ENCODE peak calls at places on chromosomes 13 and 19, in ten cellular contexts. One of them, this sample, is unnamed. For H3K36me3, the result is how much of the 10 kb centered on the place peaks cover.

GRCh38 chr19:12880551-12881171 is 588 bp downstream of the DNASE2 start:
- DNase-seq in GM06990: no peak
- DNase-seq in MM.1S: peak
- DNase-seq in transverse colon: no peak
- DNase-seq in brain microvascular endothelial cell: peak
- DNase-seq in tibial artery: peak
- DNase-seq in cardiac muscle cell: peak
- DNase-seq in BE2C: peak
- DNase-seq in HCT116: no peak
- DNase-seq in HepG2: no peak
- DNase-seq in this sample: peak

GRCh38 chr13:67100723-67101122 is 129.4 kb downstream of the PCDH9 start:
- DNase-seq in GM06990: no peak
- DNase-seq in BE2C: no peak
- DNase-seq in HepG2: no peak
- DNase-seq in MM.1S: no peak
- DNase-seq in brain microvascular endothelial cell: no peak
- DNase-seq in cardiac muscle cell: no peak
- DNase-seq in HCT116: no peak
- DNase-seq in tibial artery: no peak
- DNase-seq in transverse colon: no peak
- DNase-seq in this sample: no peak

GRCh38 chr13:74641586-74641985 is 507.4 kb upstream of the KLF12 start:
- DNase-seq in brain microvascular endothelial cell: peak
- DNase-seq in BE2C: peak
- DNase-seq in transverse colon: no peak
- DNase-seq in MM.1S: no peak
- DNase-seq in cardiac muscle cell: no peak
- DNase-seq in tibial artery: no peak
- DNase-seq in GM06990: no peak
- DNase-seq in HCT116: no peak
- DNase-seq in HepG2: no peak
- DNase-seq in this sample: no peak

GRCh38 chr13:103948477-103948876 is 882.3 kb upstream of the SLC10A2 start:
- DNase-seq in cardiac muscle cell: no peak
- DNase-seq in MM.1S: no peak
- DNase-seq in tibial artery: no peak
- DNase-seq in HCT116: no peak
- DNase-seq in GM06990: no peak
- DNase-seq in HepG2: no peak
- DNase-seq in BE2C: no peak
- DNase-seq in brain microvascular endothelial cell: peak
- DNase-seq in transverse colon: no peak
- DNase-seq in this sample: no peak

GRCh38 chr19:2967972-2968371 is 9.4 kb upstream of the TLE6 start:
- DNase-seq in cardiac muscle cell: no peak
- DNase-seq in tibial artery: no peak
- DNase-seq in BE2C: no peak
- DNase-seq in GM06990: no peak
- DNase-seq in brain microvascular endothelial cell: no peak
- DNase-seq in transverse colon: no peak
- DNase-seq in HepG2: no peak
- DNase-seq in MM.1S: no peak
- DNase-seq in HCT116: no peak
- DNase-seq in this sample: no peak

GRCh38 chr13:71464673-71465072 is 402.3 kb downstream of the DACH1 start:
- DNase-seq in brain microvascular endothelial cell: no peak
- DNase-seq in BE2C: no peak
- DNase-seq in GM06990: no peak
- DNase-seq in cardiac muscle cell: no peak
- DNase-seq in HCT116: no peak
- DNase-seq in MM.1S: no peak
- DNase-seq in transverse colon: no peak
- DNase-seq in HepG2: no peak
- DNase-seq in tibial artery: no peak
- DNase-seq in this sample: no peak

GRCh38 chr13:98173431-98173921 is 3.6 kb downstream of the RNF113B start:
- DNase-seq in tibial artery: peak
- DNase-seq in GM06990: no peak
- DNase-seq in cardiac muscle cell: no peak
- DNase-seq in brain microvascular endothelial cell: peak
- DNase-seq in BE2C: no peak
- DNase-seq in MM.1S: no peak
- DNase-seq in transverse colon: peak
- DNase-seq in HepG2: peak
- DNase-seq in HCT116: peak
- DNase-seq in this sample: no peak

GRCh38 chr19:39599116-39599515 is 3.2 kb upstream of the LGALS13 start:
- DNase-seq in BE2C: no peak
- DNase-seq in tibial artery: no peak
- DNase-seq in HCT116: no peak
- DNase-seq in HepG2: peak
- DNase-seq in MM.1S: peak
- DNase-seq in transverse colon: no peak
- DNase-seq in GM06990: no peak
- DNase-seq in cardiac muscle cell: peak
- DNase-seq in brain microvascular endothelial cell: peak
- DNase-seq in this sample: no peak

GRCh38 chr19:46860846-46861690 is at the start of gene ARHGAP35:
- DNase-seq in tibial artery: no peak
- DNase-seq in HepG2: no peak
- DNase-seq in HCT116: no peak
- DNase-seq in MM.1S: peak
- DNase-seq in BE2C: no peak
- DNase-seq in cardiac muscle cell: no peak
- DNase-seq in brain microvascular endothelial cell: no peak
- DNase-seq in transverse colon: peak
- DNase-seq in GM06990: no peak
- DNase-seq in this sample: peak

GRCh38 chr13:111183959-111184684 is 69.0 kb downstream of the ARHGEF7 start:
- DNase-seq in HepG2: no peak
- DNase-seq in brain microvascular endothelial cell: no peak
- DNase-seq in MM.1S: no peak
- DNase-seq in HCT116: no peak
- DNase-seq in cardiac muscle cell: no peak
- DNase-seq in tibial artery: no peak
- DNase-seq in GM06990: no peak
- DNase-seq in transverse colon: no peak
- DNase-seq in BE2C: no peak
- DNase-seq in this sample: no peak

GRCh38 chr19:5143471-5144411 is 174.8 kb downstream of the KDM4B start:
- DNase-seq in brain microvascular endothelial cell: no peak
- DNase-seq in GM06990: peak
- DNase-seq in tibial artery: no peak
- DNase-seq in MM.1S: no peak
- DNase-seq in HCT116: no peak
- DNase-seq in BE2C: peak
- DNase-seq in HepG2: no peak
- DNase-seq in transverse colon: no peak
- DNase-seq in cardiac muscle cell: no peak
- DNase-seq in this sample: no peak

GRCh38 chr13:54536112-54536511 is 1507.5 kb downstream of the OLFM4 start:
- DNase-seq in brain microvascular endothelial cell: no peak
- DNase-seq in HepG2: no peak
- DNase-seq in BE2C: no peak
- DNase-seq in GM06990: no peak
- DNase-seq in tibial artery: no peak
- DNase-seq in cardiac muscle cell: peak
- DNase-seq in transverse colon: no peak
- DNase-seq in HCT116: no peak
- DNase-seq in MM.1S: no peak
- DNase-seq in this sample: no peak

GRCh38 chr19:29188289-29188688 is 24.7 kb downstream of the UQCRFS1 start:
- DNase-seq in HepG2: no peak
- DNase-seq in cardiac muscle cell: no peak
- DNase-seq in BE2C: no peak
- DNase-seq in HCT116: no peak
- DNase-seq in GM06990: no peak
- DNase-seq in MM.1S: no peak
- DNase-seq in tibial artery: no peak
- DNase-seq in brain microvascular endothelial cell: no peak
- DNase-seq in transverse colon: no peak
- DNase-seq in this sample: no peak

GRCh38 chr19:3708207-3708931 is at the start of gene TJP3:
- DNase-seq in BE2C: no peak
- DNase-seq in tibial artery: no peak
- DNase-seq in transverse colon: peak
- DNase-seq in cardiac muscle cell: no peak
- DNase-seq in GM06990: no peak
- DNase-seq in HCT116: peak
- DNase-seq in MM.1S: peak
- DNase-seq in HepG2: peak
- DNase-seq in brain microvascular endothelial cell: no peak
- DNase-seq in this sample: peak

GRCh38 chr13:48731957-48732569 is 78.3 kb downstream of the CYSLTR2 start:
- DNase-seq in brain microvascular endothelial cell: no peak
- DNase-seq in GM06990: peak
- DNase-seq in HCT116: peak
- DNase-seq in cardiac muscle cell: peak
- DNase-seq in tibial artery: no peak
- DNase-seq in transverse colon: peak
- DNase-seq in HepG2: peak
- DNase-seq in MM.1S: peak
- DNase-seq in BE2C: peak
- DNase-seq in this sample: peak

GRCh38 chr13:91739751-91740150 is 341.3 kb downstream of the GPC5 start:
- DNase-seq in HepG2: no peak
- DNase-seq in GM06990: no peak
- DNase-seq in MM.1S: no peak
- DNase-seq in cardiac muscle cell: no peak
- DNase-seq in tibial artery: no peak
- DNase-seq in transverse colon: no peak
- DNase-seq in brain microvascular endothelial cell: no peak
- DNase-seq in BE2C: no peak
- DNase-seq in HCT116: no peak
- DNase-seq in this sample: no peak
- TF ChIP-seq CTCF in HepG2: peak
- TF ChIP-seq CTCF in GM06990: no peak
- TF ChIP-seq CTCF in MM.1S: no peak
- TF ChIP-seq CTCF in cardiac muscle cell: no peak
- TF ChIP-seq CTCF in tibial artery: no peak
- TF ChIP-seq CTCF in transverse colon: no peak
- TF ChIP-seq CTCF in brain microvascular endothelial cell: no peak
- TF ChIP-seq CTCF in BE2C: no peak
- TF ChIP-seq CTCF in HCT116: no peak
- TF ChIP-seq CTCF in this sample: no peak

DNA sequence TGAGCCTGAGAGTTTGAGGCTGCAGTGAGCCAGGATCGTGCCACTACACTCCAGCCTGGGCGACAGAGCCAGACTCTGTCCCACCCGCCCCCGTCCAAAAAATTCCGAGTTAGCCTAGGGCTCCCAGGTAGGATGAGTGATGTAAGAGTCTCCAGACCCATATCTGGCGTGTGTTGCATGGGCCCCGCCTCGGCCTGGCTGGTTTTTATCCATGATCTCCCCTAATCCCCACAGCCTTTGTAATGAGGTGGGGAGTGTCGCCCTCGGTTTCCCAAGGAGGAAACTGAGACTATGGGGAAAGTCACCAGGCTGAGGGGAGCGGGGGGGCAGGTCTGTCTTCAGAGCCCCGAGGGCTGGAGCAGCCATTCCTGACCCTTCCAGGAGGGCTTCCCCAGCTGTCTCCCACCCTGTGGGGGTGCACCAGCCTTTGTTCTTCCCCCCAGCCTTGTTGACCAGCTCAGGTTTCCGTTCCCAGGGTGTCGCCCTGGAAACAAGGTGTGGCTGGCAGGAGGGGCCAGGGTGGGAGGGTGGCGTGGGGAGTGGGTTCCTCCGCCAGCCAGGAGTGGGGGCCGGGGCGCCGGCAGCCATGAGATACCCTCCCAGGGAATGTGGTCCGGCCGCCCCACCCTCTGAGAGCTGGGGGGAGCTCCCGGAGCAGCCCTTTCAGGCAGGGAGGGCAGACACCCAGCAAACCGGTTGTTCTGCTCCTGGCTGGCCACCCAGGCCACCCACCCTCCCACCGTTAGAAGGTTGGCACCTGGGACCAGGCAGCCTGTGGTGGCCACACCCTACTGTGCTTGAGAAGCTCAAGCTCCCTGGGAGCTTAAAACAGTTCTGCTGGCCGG is 11.5 kb downstream of the MYH14 start:
- DNase-seq in GM06990: no peak
- DNase-seq in HepG2: no peak
- DNase-seq in BE2C: no peak
- DNase-seq in transverse colon: peak
- DNase-seq in cardiac muscle cell: no peak
- DNase-seq in brain microvascular endothelial cell: no peak
- DNase-seq in HCT116: peak
- DNase-seq in MM.1S: no peak
- DNase-seq in tibial artery: no peak
- DNase-seq in this sample: peak
- H3K36me3 ChIP-seq in GM06990: under half
- H3K36me3 ChIP-seq in HepG2: under half
- H3K36me3 ChIP-seq in BE2C: under half
- H3K36me3 ChIP-seq in transverse colon: under half
- H3K36me3 ChIP-seq in cardiac muscle cell: under half
- H3K36me3 ChIP-seq in brain microvascular endothelial cell: under half
- H3K36me3 ChIP-seq in HCT116: under half
- H3K36me3 ChIP-seq in MM.1S: under half
- H3K36me3 ChIP-seq in tibial artery: under half
- H3K36me3 ChIP-seq in this sample: under half

DNA sequence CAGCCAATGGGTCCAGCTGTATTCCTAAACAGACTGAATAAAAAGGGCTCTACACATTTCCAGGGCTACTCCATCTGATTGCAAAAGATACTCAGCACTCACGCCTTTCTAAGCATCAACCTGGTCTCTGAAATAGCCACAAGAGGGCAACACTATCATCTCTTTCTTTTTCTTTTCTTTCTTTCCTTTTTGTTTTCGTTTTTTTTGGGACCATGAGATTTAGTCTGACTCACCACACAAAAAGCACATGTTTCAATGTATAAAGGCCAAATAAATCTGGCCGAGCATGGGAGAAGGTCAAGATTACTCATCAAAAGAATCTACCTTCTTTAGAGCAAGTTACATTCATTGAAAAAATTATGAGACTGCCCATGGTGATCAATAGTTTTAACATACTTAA is 805.6 kb upstream of the ARGLU1 start:
- DNase-seq in tibial artery: no peak
- DNase-seq in MM.1S: no peak
- DNase-seq in BE2C: peak
- DNase-seq in brain microvascular endothelial cell: peak
- DNase-seq in GM06990: no peak
- DNase-seq in cardiac muscle cell: peak
- DNase-seq in HepG2: no peak
- DNase-seq in HCT116: no peak
- DNase-seq in transverse colon: no peak
- DNase-seq in this sample: no peak
- TF ChIP-seq CTCF in tibial artery: peak
- TF ChIP-seq CTCF in MM.1S: peak
- TF ChIP-seq CTCF in BE2C: peak
- TF ChIP-seq CTCF in brain microvascular endothelial cell: peak
- TF ChIP-seq CTCF in GM06990: peak
- TF ChIP-seq CTCF in cardiac muscle cell: peak
- TF ChIP-seq CTCF in HepG2: peak
- TF ChIP-seq CTCF in HCT116: no peak
- TF ChIP-seq CTCF in transverse colon: peak
- TF ChIP-seq CTCF in this sample: peak

DNA sequence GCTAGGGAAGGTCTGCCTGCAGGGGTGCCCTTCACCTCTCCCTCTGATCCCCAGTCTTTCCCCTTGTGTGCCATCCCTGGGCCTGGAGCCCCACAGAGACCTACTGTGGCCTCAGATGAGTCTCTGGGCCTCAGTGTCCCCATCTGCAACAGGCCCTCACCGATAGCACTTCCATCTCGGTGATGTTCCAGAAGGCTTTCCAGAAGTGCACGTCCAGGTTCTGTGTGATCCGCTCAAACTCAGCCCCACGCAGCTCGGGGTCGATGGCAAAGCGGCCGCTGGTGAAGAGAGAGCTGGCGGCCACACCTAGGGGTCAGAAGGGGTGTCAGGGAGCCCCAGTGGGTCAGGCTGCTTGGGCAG is 17.7 kb upstream of the CNFN start:
- DNase-seq in transverse colon: no peak
- DNase-seq in HCT116: no peak
- DNase-seq in tibial artery: no peak
- DNase-seq in BE2C: no peak
- DNase-seq in MM.1S: no peak
- DNase-seq in GM06990: no peak
- DNase-seq in brain microvascular endothelial cell: no peak
- DNase-seq in HepG2: no peak
- DNase-seq in cardiac muscle cell: no peak
- DNase-seq in this sample: no peak
- H3K36me3 ChIP-seq in transverse colon: under half
- H3K36me3 ChIP-seq in HCT116: under half
- H3K36me3 ChIP-seq in tibial artery: under half
- H3K36me3 ChIP-seq in BE2C: under half
- H3K36me3 ChIP-seq in MM.1S: under half
- H3K36me3 ChIP-seq in GM06990: under half
- H3K36me3 ChIP-seq in brain microvascular endothelial cell: under half
- H3K36me3 ChIP-seq in HepG2: under half
- H3K36me3 ChIP-seq in cardiac muscle cell: under half
- H3K36me3 ChIP-seq in this sample: under half

This sample was measured in upper lobe of right lung.